ENCODE peak calls at places on chromosomes 3 and 15, in five cellular contexts. G, K, I, N and S are unnamed samples.

GRCh38 chr3:52176951-52177700 is 20.8 kb upstream of the ALAS1 start:
- DNase-seq in G (no peak), K (no peak), I (no peak), N (no peak), S (no peak)

GRCh38 chr15:41544650-41545015 is 576 bp upstream of the RPAP1 start:
- DNase-seq in G (no peak), K (peak; percentile 35), I (peak; percentile 20), N (no peak), S (no peak)

GRCh38 chr3:116247510-116248077 is 197.7 kb downstream of the LSAMP start:
- DNase-seq in G (no peak), K (no peak), I (no peak), N (no peak), S (no peak)

GRCh38 chr15:80162059-80162554 is 9.3 kb downstream of the FAH start:
- DNase-seq in G (peak; percentile 69), K (no peak), I (peak; percentile 85), N (no peak), S (no peak)

GRCh38 chr15:81160312-81161214 is 26.5 kb downstream of the CFAP161 start:
- DNase-seq in G (peak; percentile 92), K (peak; percentile 79), I (peak; percentile 93), N (no peak), S (peak; percentile 63)

GRCh38 chr3:8506611-8507061 is 5.0 kb downstream of the LMCD1 start:
- DNase-seq in G (peak; percentile 31), K (no peak), I (no peak), N (no peak), S (peak; percentile 60)

GRCh38 chr15:65423150-65423976 is 616 bp upstream of the IGDCC4 start:
- DNase-seq in G (no peak), K (no peak), I (no peak), N (no peak), S (no peak)

GRCh38 chr3:72237679-72238320 is 452.9 kb upstream of the PROK2 start:
- DNase-seq in G (peak; percentile 78), K (no peak), I (peak; percentile 41), N (no peak), S (no peak)

GRCh38 chr3:107927361-107928083 is 163.3 kb downstream of the CD47 start:
- DNase-seq in G (peak; percentile 90), K (peak; percentile 51), I (peak; percentile 82), N (peak; percentile 8), S (peak; percentile 81)

GRCh38 chr15:87816016-87816415 is 440.5 kb downstream of the NTRK3 start:
- DNase-seq in G (peak; percentile 38), K (no peak), I (no peak), N (no peak), S (no peak)

GRCh38 chr15:84946772-84947489 is 34.7 kb upstream of the PDE8A start:
- DNase-seq in G (no peak), K (no peak), I (no peak), N (no peak), S (no peak)

GRCh38 chr15:44729394-44729913 is 6.9 kb upstream of the TRIM69 start:
- DNase-seq in G (peak; percentile 61), K (peak; percentile 43), I (peak; percentile 40), N (no peak), S (no peak)

GRCh38 chr3:27345493-27345892 is 23.7 kb downstream of the NEK10 start:
- DNase-seq in G (no peak), K (no peak), I (no peak), N (no peak), S (no peak)

GRCh38 chr3:140292154-140292553 is 357.2 kb downstream of the CLSTN2 start:
- DNase-seq in G (peak; percentile 27), K (no peak), I (peak; percentile 7), N (no peak), S (no peak)

GRCh38 chr15:57057134-57057930 is 138.9 kb downstream of the TCF12 start:
- DNase-seq in G (no peak), K (no peak), I (no peak), N (no peak), S (peak; percentile 21)

GRCh38 chr15:97881568-97881967 is 78.9 kb upstream of the ARRDC4 start:
- DNase-seq in G (no peak), K (no peak), I (no peak), N (no peak), S (no peak)

GRCh38 chr3:82354181-82354696 is 592.8 kb upstream of the GBE1 start:
- DNase-seq in G (no peak), K (no peak), I (no peak), N (no peak), S (no peak)

GRCh38 chr15:58626378-58626777 is 123.1 kb downstream of the ADAM10 start:
- DNase-seq in G (no peak), K (no peak), I (no peak), N (no peak), S (no peak)

GRCh38 chr15:51156957-51157356 is 62.3 kb upstream of the TNFAIP8L3 start:
- DNase-seq in G (no peak), K (no peak), I (no peak), N (no peak), S (no peak)

GRCh38 chr3:3191675-3192480 is 12.4 kb upstream of the CRBN start:
- DNase-seq in G (no peak), K (no peak), I (peak; percentile 48), N (no peak), S (peak; percentile 13)

GRCh38 chr15:32872606-32873291 is 154.9 kb downstream of the GREM1 start:
- DNase-seq in G (peak; percentile 15), K (peak; percentile 75), I (peak; percentile 82), N (no peak), S (no peak)

GRCh38 chr15:37037256-37037655 is 63.1 kb downstream of the MEIS2 start:
- DNase-seq in G (no peak), K (no peak), I (no peak), N (no peak), S (no peak)

GRCh38 chr15:37041042-37041441 is 59.3 kb downstream of the MEIS2 start:
- DNase-seq in G (no peak), K (no peak), I (no peak), N (no peak), S (no peak)

GRCh38 chr15:37038036-37038715 is 62.2 kb downstream of the MEIS2 start:
- DNase-seq in G (peak; percentile 13), K (no peak), I (no peak), N (no peak), S (no peak)

GRCh38 chr15:37040072-37040742 is 60.1 kb downstream of the MEIS2 start:
- DNase-seq in G (no peak), K (no peak), I (no peak), N (no peak), S (no peak)

GRCh38 chr15:37038716-37039106 is 61.6 kb downstream of the MEIS2 start:
- DNase-seq in G (no peak), K (no peak), I (no peak), N (no peak), S (no peak)
- H3K4me1 ChIP-seq in G (peaks cover 5% of the 10 kb centered on the region), K (no peaks in the 10 kb centered on the region), I (peaks cover 62% of the 10 kb centered on the region), N (no peaks in the 10 kb centered on the region), S (no peaks in the 10 kb centered on the region)

GRCh38 chr3:150738688-150739087 is 24.3 kb downstream of the SIAH2 start:
- DNase-seq in G (no peak), K (no peak), I (peak; percentile 35), N (no peak), S (no peak)
- H3K4me1 ChIP-seq in G (peaks cover 57% of the 10 kb centered on the region), K (no peaks in the 10 kb centered on the region), I (no peaks in the 10 kb centered on the region), N (peaks cover 6% of the 10 kb centered on the region), S (no peaks in the 10 kb centered on the region)

GRCh38 chr3:125120370-125121122 is 64.7 kb upstream of the HEG1 start:
- DNase-seq in G (no peak), K (no peak), I (peak; percentile 63), N (no peak), S (no peak)

GRCh38 chr3:125117631-125118191 is 61.9 kb upstream of the HEG1 start:
- DNase-seq in G (no peak), K (no peak), I (no peak), N (no peak), S (no peak)

GRCh38 chr3:125116311-125117069 is 60.7 kb upstream of the HEG1 start:
- DNase-seq in G (peak; percentile 95), K (no peak), I (peak; percentile 88), N (no peak), S (no peak)

GRCh38 chr3:125119752-125120369 is 64.1 kb upstream of the HEG1 start:
- DNase-seq in G (no peak), K (no peak), I (peak; percentile 82), N (no peak), S (no peak)

DNA sequence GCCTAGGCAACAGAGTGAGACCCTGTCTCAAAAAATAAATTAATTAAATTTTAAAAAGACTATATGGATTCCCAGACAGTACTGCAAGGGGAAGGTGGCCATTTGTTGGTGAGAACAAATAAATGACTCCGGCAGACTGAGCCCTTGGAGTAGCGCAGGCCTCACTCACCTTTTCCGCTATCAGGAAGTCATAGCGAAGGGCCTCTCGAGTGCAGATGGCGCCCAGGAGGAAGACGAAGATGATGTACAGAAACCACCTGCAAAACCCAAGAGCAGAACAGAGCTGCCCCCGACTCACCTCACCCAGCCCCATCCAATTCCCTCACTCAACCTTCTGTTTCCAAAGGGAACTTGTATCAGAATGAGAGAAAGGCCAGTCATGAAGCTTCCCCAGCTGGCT is 62.8 kb upstream of the HEG1 start:
- DNase-seq in G (no peak), K (no peak), I (no peak), N (no peak), S (no peak)
- H3K4me1 ChIP-seq in G (peaks cover 48% of the 10 kb centered on the region), K (peaks cover 9% of the 10 kb centered on the region), I (peaks cover 9% of the 10 kb centered on the region), N (no peaks in the 10 kb centered on the region), S (peaks cover 4% of the 10 kb centered on the region)

GRCh38 chr15:63334821-63335220 is 46.8 kb downstream of the CA12 start:
- DNase-seq in G (no peak), K (no peak), I (no peak), N (no peak), S (no peak)
- H3K4me1 ChIP-seq in G (peaks cover 19% of the 10 kb centered on the region), K (no peaks in the 10 kb centered on the region), I (no peaks in the 10 kb centered on the region), N (no peaks in the 10 kb centered on the region), S (peaks cover 10% of the 10 kb centered on the region)

GRCh38 chr3:25655659-25656058 is 9.0 kb downstream of the TOP2B start:
- DNase-seq in G (no peak), K (no peak), I (no peak), N (no peak), S (no peak)
- H3K4me1 ChIP-seq in G (peaks cover 20% of the 10 kb centered on the region), K (peaks cover 3% of the 10 kb centered on the region), I (peaks cover 32% of the 10 kb centered on the region), N (peaks cover 22% of the 10 kb centered on the region), S (no peaks in the 10 kb centered on the region)

DNA sequence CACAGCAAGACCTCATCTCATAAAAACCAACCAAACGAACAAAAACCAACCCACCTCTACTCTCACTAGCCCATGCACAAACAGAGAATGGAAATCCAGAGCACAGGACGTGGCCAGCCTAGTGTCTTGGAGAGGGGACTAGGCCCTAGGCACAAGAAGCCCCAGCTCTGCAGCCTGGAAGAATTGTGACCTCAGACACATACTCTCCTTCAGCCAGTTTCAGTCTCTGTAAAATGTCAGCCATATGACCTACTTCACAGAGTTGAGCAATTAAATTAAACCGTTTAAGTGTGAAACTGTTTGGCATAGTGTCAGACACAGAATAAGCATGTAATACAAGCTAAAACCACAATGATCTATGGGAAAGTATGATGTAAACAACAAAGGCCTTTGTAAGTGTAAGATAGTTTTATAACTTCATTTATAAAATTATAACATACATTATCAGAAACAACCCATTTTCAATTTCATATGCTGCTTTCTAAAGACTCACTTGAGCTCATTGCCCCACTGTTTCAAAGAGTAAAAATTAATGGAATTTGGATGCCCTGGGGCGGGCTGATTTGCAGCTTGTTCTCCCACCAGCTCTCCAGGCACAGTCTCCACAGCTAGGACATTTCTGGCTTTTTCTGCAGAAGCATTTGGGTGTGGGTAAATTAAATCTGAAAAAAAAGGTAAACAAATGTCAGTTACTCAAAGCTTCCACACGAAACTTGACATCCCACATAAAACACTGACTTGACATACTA is 32.9 kb downstream of the TBC1D2B start:
- DNase-seq in G (peak; percentile 64), K (no peak), I (peak; percentile 67), N (peak; percentile 26), S (no peak)
- H3K4me1 ChIP-seq in G (peaks cover 60% of the 10 kb centered on the region), K (peaks cover 5% of the 10 kb centered on the region), I (no peaks in the 10 kb centered on the region), N (peaks cover 82% of the 10 kb centered on the region), S (peaks cover 11% of the 10 kb centered on the region)

GRCh38 chr15:89097313-89097712 is 9.1 kb downstream of the ABHD2 start:
- DNase-seq in G (no peak), K (no peak), I (no peak), N (no peak), S (no peak)
- H3K4me1 ChIP-seq in G (peaks cover 52% of the 10 kb centered on the region), K (peaks cover 10% of the 10 kb centered on the region), I (peaks cover 28% of the 10 kb centered on the region), N (no peaks in the 10 kb centered on the region), S (peaks cover 18% of the 10 kb centered on the region)